ENCODE peak calls at places on chromosomes 5 and 9, in seven cellular contexts. A is pancreas, O is left ventricle myocardium inferior, C is fibroblast of pulmonary artery, W is spleen, H is OCI-LY7, T is adrenal gland. D is an unnamed sample.

GRCh38 chr5:32531885-32532520 is 53.4 kb upstream of the SUB1 start:
- DNase-seq in C (peak), H (peak), O (no peak), T (no peak), A (no peak), W (no peak), D (no peak)

GRCh38 chr5:1754531-1755220 is 45.0 kb downstream of the MRPL36 start:
- DNase-seq in T (peak), O (no peak), H (no peak), A (peak), C (no peak), W (no peak), D (no peak)

GRCh38 chr9:22446589-22446949 is at the start of gene DMRTA1:
- DNase-seq in C (peak), W (peak), H (no peak), A (peak), O (peak), T (peak), D (peak)

GRCh38 chr9:36748322-36748899 is 175.7 kb downstream of the MELK start:
- DNase-seq in W (no peak), H (peak), C (peak), T (peak), O (peak), A (no peak), D (peak)

GRCh38 chr5:145854651-145855258 is 18.1 kb downstream of the GRXCR2 start:
- DNase-seq in T (no peak), W (no peak), A (no peak), C (peak), O (no peak), H (no peak), D (peak)

GRCh38 chr9:130943780-130944179 is 4.7 kb upstream of the FIBCD1 start:
- DNase-seq in A (no peak), O (no peak), T (no peak), H (no peak), W (no peak), C (no peak), D (no peak)

GRCh38 chr5:137613554-137614265 is 114.6 kb upstream of the SPOCK1 start:
- DNase-seq in W (no peak), H (no peak), C (peak), A (no peak), O (no peak), T (no peak), D (no peak)

GRCh38 chr5:14445581-14446290 is 135.9 kb upstream of the OTULINL start:
- DNase-seq in H (no peak), A (no peak), T (peak), W (no peak), C (peak), O (no peak), D (no peak)

GRCh38 chr5:169576181-169576598 is 7.4 kb upstream of the SPDL1 start:
- DNase-seq in T (no peak), H (no peak), W (no peak), A (no peak), O (no peak), C (peak), D (no peak)

GRCh38 chr5:142697846-142698245 is 12.0 kb upstream of the FGF1 start:
- DNase-seq in H (no peak), T (peak), O (peak), W (no peak), C (peak), A (no peak), D (no peak)

GRCh38 chr9:122218070-122218884 is 10.5 kb downstream of the LHX6 start:
- DNase-seq in T (no peak), A (no peak), C (no peak), O (no peak), W (no peak), H (no peak), D (no peak)

GRCh38 chr5:775960-776861 is 8.3 kb downstream of the ZDHHC11B start:
- DNase-seq in O (no peak), W (peak), C (no peak), H (no peak), T (no peak), A (no peak), D (no peak)

GRCh38 chr5:7597058-7597457 is 201.1 kb downstream of the ADCY2 start:
- DNase-seq in C (no peak), A (no peak), O (no peak), W (no peak), H (no peak), T (no peak), D (no peak)

GRCh38 chr9:91839926-91840464 is 110.0 kb downstream of the ROR2 start:
- DNase-seq in H (no peak), O (no peak), T (no peak), W (peak), A (no peak), C (no peak), D (no peak)

GRCh38 chr9:93261281-93261680 is 77.3 kb downstream of the WNK2 start:
- DNase-seq in W (peak), T (peak), C (no peak), A (peak), H (peak), O (no peak), D (peak)

GRCh38 chr9:133120343-133121199 is 469 bp downstream of the RALGDS start:
- DNase-seq in C (no peak), T (no peak), A (no peak), H (no peak), W (peak), O (no peak), D (no peak)

GRCh38 chr5:122723606-122724352 is 51.1 kb upstream of the SNX2 start:
- DNase-seq in C (peak), H (no peak), A (no peak), T (no peak), O (no peak), W (no peak), D (peak)

GRCh38 chr9:21286654-21287053 is 18.5 kb downstream of the IFNA5 start:
- DNase-seq in W (no peak), C (no peak), T (no peak), A (no peak), H (no peak), O (no peak), D (no peak)

GRCh38 chr5:172910828-172911627 is 48.2 kb upstream of the RPL26L1 start:
- DNase-seq in W (peak), T (peak), H (peak), C (peak), A (peak), O (peak), D (peak)

GRCh38 chr9:91207889-91208651 is 153.6 kb downstream of the AUH start:
- DNase-seq in C (peak), H (peak), A (no peak), O (no peak), T (no peak), W (no peak), D (no peak)

GRCh38 chr5:125134216-125135081 is 388.0 kb upstream of the ZNF608 start:
- DNase-seq in A (no peak), W (no peak), H (no peak), T (no peak), C (peak), O (no peak), D (no peak)

GRCh38 chr9:133048595-133048994 is 13.2 kb upstream of the CEL start:
- DNase-seq in O (no peak), A (peak), H (peak), T (no peak), C (peak), W (no peak), D (peak)

GRCh38 chr5:139966856-139967255 is 76.2 kb downstream of the NRG2 start:
- DNase-seq in O (no peak), H (no peak), A (no peak), T (no peak), W (no peak), C (no peak), D (no peak)

GRCh38 chr5:67248703-67249589 is 52.3 kb upstream of the CD180 start:
- DNase-seq in C (peak), O (no peak), H (no peak), T (no peak), W (no peak), A (no peak), D (no peak)

GRCh38 chr9:134356496-134357470 is 30.5 kb downstream of the RXRA start:
- DNase-seq in T (peak), H (no peak), O (no peak), W (no peak), C (peak), A (no peak), D (no peak)

GRCh38 chr9:38027714-38028113 is 41.3 kb downstream of the SHB start:
- DNase-seq in C (no peak), A (no peak), O (no peak), W (no peak), H (no peak), T (no peak), D (no peak)

GRCh38 chr5:32960340-32961065 is 249.4 kb downstream of the NPR3 start:
- DNase-seq in A (no peak), O (no peak), W (no peak), T (no peak), H (no peak), C (peak), D (no peak)

GRCh38 chr5:128539038-128539429 is 989 bp upstream of the FBN2 start:
- DNase-seq in C (peak), H (no peak), A (no peak), W (peak), T (peak), O (peak), D (no peak)

GRCh38 chr9:87436694-87437093 is 61.0 kb upstream of the DAPK1 start:
- DNase-seq in T (no peak), O (no peak), H (no peak), C (no peak), A (no peak), W (no peak), D (no peak)

GRCh38 chr5:95760291-95761191 is 29.4 kb downstream of the RHOBTB3 start:
- DNase-seq in A (no peak), O (no peak), H (peak), T (no peak), C (peak), W (no peak), D (no peak)

GRCh38 chr9:14031015-14031414 is 282.9 kb downstream of the NFIB start:
- DNase-seq in O (peak), H (no peak), A (no peak), T (no peak), W (no peak), C (peak), D (no peak)

GRCh38 chr9:103816146-103816545 is 278.0 kb upstream of the SMC2 start:
- DNase-seq in T (no peak), O (no peak), C (no peak), A (no peak), H (no peak), W (no peak), D (no peak)

GRCh38 chr9:137504432-137504777 is 45.3 kb upstream of the NSMF start:
- DNase-seq in W (peak), A (no peak), O (no peak), H (no peak), T (no peak), C (no peak), D (no peak)

GRCh38 chr5:134092875-134093274 is 21.6 kb upstream of the TCF7 start:
- DNase-seq in H (no peak), A (peak), C (no peak), T (no peak), W (no peak), O (no peak), D (peak)

GRCh38 chr9:76766126-76766525 is 1.9 kb downstream of the PCA3 start:
- DNase-seq in T (no peak), W (no peak), A (no peak), C (no peak), O (no peak), H (no peak), D (no peak)

DNA sequence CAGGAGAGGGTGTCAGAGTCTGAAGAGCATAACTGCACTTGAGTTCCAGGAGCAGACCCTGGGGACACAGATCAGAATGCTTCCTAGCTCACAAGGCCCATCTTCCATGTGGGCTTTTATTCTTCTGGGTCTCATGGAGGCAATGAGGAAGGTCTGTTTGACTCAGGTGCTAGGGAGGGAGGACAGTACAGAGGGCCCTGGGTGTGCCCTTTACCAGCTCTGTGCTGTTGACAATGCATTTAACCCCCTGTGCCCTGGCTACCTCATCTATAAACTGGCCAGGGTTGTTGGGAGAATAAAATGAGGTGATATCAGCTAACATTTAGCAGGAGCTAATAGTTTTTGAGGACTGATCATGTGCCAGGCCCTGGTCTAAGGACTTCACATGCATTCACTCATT is 318.0 kb downstream of the DMAC1 start:
- DNase-seq in O (no peak), T (no peak), H (no peak), W (no peak), C (no peak), A (no peak), D (no peak)
- TF ChIP-seq CTCF in O (no peak), T (no peak), H (no peak), W (no peak), C (no peak), A (no peak), D (no peak)

GRCh38 chr5:101458587-101458986 is 555.5 kb upstream of the ST8SIA4 start:
- DNase-seq in T (no peak), C (no peak), W (no peak), O (no peak), A (no peak), H (no peak), D (no peak)
- H3K4me3 ChIP-seq in T (no peak), C (no peak), W (no peak), O (no peak), A (no peak), H (no peak), D (no peak)

DNA sequence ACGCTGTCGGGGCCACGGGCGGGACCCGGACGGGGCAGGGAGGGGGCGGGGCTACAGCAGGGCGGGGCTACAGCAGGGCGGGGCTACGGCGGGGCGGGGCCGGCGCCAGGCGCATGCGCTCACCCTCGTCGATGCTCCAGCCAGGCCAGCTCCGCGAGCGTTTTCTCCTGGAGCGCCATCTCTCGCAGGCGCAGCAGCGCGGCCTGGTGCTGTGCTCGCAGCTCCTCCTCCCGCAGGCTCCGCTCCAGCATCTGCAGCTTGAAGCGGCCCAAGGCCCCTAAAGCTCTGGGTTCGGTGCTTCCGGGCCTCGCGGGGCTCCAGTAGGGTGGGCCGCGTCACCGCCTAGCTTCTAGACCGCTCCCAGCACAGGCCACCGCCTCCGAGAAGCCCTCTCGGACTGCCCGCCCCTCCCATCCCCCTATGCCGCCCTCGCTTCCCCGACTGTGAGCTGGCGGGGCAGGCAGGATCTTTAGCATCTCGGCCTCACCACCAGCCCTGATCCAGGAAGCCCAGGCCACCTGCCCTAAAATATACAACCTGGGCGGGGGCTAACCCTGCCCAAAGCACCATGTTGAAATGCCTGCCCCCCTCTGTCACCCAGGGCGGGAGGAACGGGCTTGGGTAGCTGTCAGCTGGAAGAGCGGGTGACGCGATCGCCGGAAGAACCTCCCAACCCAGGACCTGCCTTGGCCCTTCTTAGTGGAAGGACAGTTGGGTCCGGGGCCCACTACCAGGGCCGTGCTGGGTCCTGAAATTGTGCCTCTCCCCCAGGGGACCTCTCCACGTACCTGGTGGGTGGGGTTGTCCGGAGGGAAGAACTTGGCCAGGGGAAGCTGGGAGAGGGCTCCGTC is 21.9 kb upstream of the QSOX2 start:
- DNase-seq in C (peak), W (peak), H (peak), A (peak), T (peak), O (peak), D (peak)
- TF ChIP-seq CTCF in C (peak), W (no peak), H (peak), A (no peak), T (peak), O (peak), D (no peak)

GRCh38 chr9:69206047-69206446 is 32.0 kb downstream of the TJP2 start:
- DNase-seq in O (no peak), C (no peak), H (no peak), W (no peak), A (no peak), T (no peak), D (no peak)
- H3K4me3 ChIP-seq in O (no peak), C (no peak), H (no peak), W (no peak), A (no peak), T (no peak), D (no peak)

GRCh38 chr5:132681476-132681831 is 7.7 kb downstream of the IL4 start:
- DNase-seq in W (no peak), C (no peak), T (no peak), O (no peak), H (peak), A (no peak), D (no peak)

GRCh38 chr5:132684496-132684895 is 10.7 kb downstream of the IL4 start:
- DNase-seq in T (no peak), H (no peak), O (no peak), A (no peak), C (no peak), W (no peak), D (no peak)

GRCh38 chr5:132679717-132680380 is 6.1 kb downstream of the IL4 start:
- DNase-seq in C (no peak), O (no peak), A (no peak), H (no peak), W (peak), T (no peak), D (no peak)

GRCh38 chr5:132680780-132681475 is 7.1 kb downstream of the IL4 start:
- DNase-seq in H (no peak), A (no peak), W (peak), T (no peak), C (no peak), O (no peak), D (no peak)

GRCh38 chr5:132681983-132682382 is 8.2 kb downstream of the IL4 start:
- DNase-seq in H (no peak), C (no peak), O (no peak), T (no peak), A (no peak), W (peak), D (no peak)
- TF ChIP-seq CTCF in H (no peak), C (no peak), O (no peak), T (no peak), A (no peak), W (no peak), D (no peak)

GRCh38 chr5:141490771-141491170 is 1.9 kb downstream of the PCDHGC5 start:
- DNase-seq in T (no peak), W (no peak), O (no peak), H (no peak), C (no peak), A (no peak), D (no peak)

GRCh38 chr5:141490271-141490670 is 1.4 kb downstream of the PCDHGC5 start:
- DNase-seq in O (no peak), H (no peak), A (no peak), T (no peak), C (no peak), W (no peak), D (no peak)

GRCh38 chr5:141493500-141494422 is 4.9 kb downstream of the PCDHGC5 start:
- DNase-seq in W (no peak), A (no peak), O (no peak), H (no peak), C (peak), T (no peak), D (no peak)

GRCh38 chr5:141491323-141492167 is 2.7 kb downstream of the PCDHGC5 start:
- DNase-seq in H (no peak), C (no peak), A (no peak), T (no peak), W (no peak), O (no peak), D (no peak)

DNA sequence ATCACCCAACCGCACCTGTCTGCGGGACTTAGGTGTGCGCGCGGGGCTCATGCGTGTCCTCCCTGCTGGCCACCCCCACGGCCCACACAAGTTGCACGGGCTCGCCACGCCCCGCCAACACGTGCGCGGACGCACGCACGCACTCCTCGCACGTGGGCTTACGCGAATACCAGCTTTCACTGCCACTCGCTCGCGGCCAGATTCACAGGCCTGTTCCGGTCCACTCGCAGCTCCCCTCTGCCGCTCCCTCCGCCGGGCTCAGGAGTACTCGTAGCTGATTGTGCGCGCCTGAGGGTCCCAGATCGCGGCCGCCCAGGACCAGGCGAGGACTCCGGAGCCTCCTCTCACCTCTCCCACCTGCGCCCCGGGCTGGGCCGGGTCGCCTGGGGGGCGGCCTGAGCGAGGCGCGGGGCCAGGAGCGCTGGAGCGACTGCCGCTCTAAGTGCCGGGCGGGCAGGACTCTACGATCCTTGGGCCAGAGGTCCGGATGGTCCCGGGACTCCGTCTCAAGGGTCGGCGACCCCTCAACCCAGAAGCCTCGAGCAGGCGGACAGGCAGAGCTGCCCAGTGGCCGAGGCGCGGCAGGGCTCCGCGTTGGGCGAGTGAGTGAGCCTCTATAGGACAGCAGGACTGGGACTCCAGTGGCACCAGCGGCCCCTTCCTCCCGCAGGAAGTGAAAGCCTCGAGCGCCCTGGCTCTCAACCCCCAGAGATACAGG is 3.4 kb downstream of the PCDHGC5 start:
- DNase-seq in O (no peak), T (no peak), W (peak), C (no peak), A (no peak), H (no peak), D (no peak)
- H3K4me3 ChIP-seq in O (peak), T (peak), W (no peak), C (no peak), A (no peak), H (no peak), D (no peak)

DNA sequence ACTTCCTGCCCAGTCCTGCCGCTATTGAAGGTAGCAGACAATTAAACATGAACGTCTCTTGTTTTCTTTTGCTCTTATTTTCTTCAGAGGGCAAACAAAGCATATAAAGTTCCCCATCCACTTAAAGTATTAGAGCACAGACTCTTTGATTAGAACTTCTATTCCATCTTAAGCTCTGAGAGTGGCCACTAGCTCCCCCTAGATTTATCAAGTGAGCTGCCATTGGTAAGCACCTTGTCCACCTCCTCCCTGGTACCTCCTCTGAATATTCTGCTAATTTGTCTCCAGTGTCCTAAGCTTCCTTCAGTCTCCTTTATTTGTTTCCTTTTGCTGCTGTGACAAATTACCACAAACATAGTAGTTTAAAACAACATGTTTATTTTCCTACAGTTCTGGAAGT is 264.3 kb upstream of the KCNN2 start:
- DNase-seq in C (no peak), T (no peak), H (no peak), O (no peak), A (no peak), W (no peak), D (no peak)
- TF ChIP-seq CTCF in C (no peak), T (no peak), H (peak), O (no peak), A (no peak), W (no peak), D (no peak)